ENCODE peak calls at places on chromosomes 2 and 18, in ten cellular contexts. One of them, this sample, is unnamed.

GRCh38 chr2:145141981-145142380 is 622.1 kb upstream of the ZEB2 start:
- DNase-seq in astrocyte of the cerebellum: no peak
- DNase-seq in ovary: no peak
- DNase-seq in adrenal gland: no peak
- DNase-seq in fibroblast of pulmonary artery: no peak
- DNase-seq in AG04450: no peak
- DNase-seq in brain microvascular endothelial cell: no peak
- DNase-seq in cardiac fibroblast: no peak
- DNase-seq in naive thymus-derived CD4-positive, alpha-beta T cell: no peak
- DNase-seq in OCI-LY7: no peak
- DNase-seq in this sample: no peak

GRCh38 chr2:65215946-65216345 is 11.7 kb upstream of the ACTR2 start:
- DNase-seq in astrocyte of the cerebellum: no peak
- DNase-seq in ovary: no peak
- DNase-seq in adrenal gland: no peak
- DNase-seq in fibroblast of pulmonary artery: no peak
- DNase-seq in AG04450: no peak
- DNase-seq in brain microvascular endothelial cell: no peak
- DNase-seq in cardiac fibroblast: no peak
- DNase-seq in naive thymus-derived CD4-positive, alpha-beta T cell: no peak
- DNase-seq in OCI-LY7: no peak
- DNase-seq in this sample: no peak

GRCh38 chr18:8426401-8426800 is 182.8 kb upstream of the RAB12 start:
- DNase-seq in astrocyte of the cerebellum: no peak
- DNase-seq in ovary: no peak
- DNase-seq in adrenal gland: no peak
- DNase-seq in fibroblast of pulmonary artery: no peak
- DNase-seq in AG04450: no peak
- DNase-seq in brain microvascular endothelial cell: no peak
- DNase-seq in cardiac fibroblast: no peak
- DNase-seq in naive thymus-derived CD4-positive, alpha-beta T cell: no peak
- DNase-seq in OCI-LY7: peak; percentile 12
- DNase-seq in this sample: no peak

GRCh38 chr18:23683671-23684070 is 5.6 kb upstream of the LAMA3 start:
- DNase-seq in astrocyte of the cerebellum: no peak
- DNase-seq in ovary: no peak
- DNase-seq in adrenal gland: no peak
- DNase-seq in fibroblast of pulmonary artery: peak; percentile 25
- DNase-seq in AG04450: no peak
- DNase-seq in brain microvascular endothelial cell: peak; percentile 39
- DNase-seq in cardiac fibroblast: peak; percentile 48
- DNase-seq in naive thymus-derived CD4-positive, alpha-beta T cell: no peak
- DNase-seq in OCI-LY7: no peak
- DNase-seq in this sample: no peak

GRCh38 chr2:120004254-120004653 is 8.6 kb upstream of the EPB41L5 start:
- DNase-seq in astrocyte of the cerebellum: no peak
- DNase-seq in ovary: no peak
- DNase-seq in adrenal gland: no peak
- DNase-seq in fibroblast of pulmonary artery: no peak
- DNase-seq in AG04450: no peak
- DNase-seq in brain microvascular endothelial cell: no peak
- DNase-seq in cardiac fibroblast: no peak
- DNase-seq in naive thymus-derived CD4-positive, alpha-beta T cell: no peak
- DNase-seq in OCI-LY7: no peak
- DNase-seq in this sample: no peak

GRCh38 chr2:61439241-61440002 is 31.5 kb downstream of the USP34 start:
- DNase-seq in astrocyte of the cerebellum: no peak
- DNase-seq in ovary: no peak
- DNase-seq in adrenal gland: peak; percentile 44
- DNase-seq in fibroblast of pulmonary artery: no peak
- DNase-seq in AG04450: no peak
- DNase-seq in brain microvascular endothelial cell: no peak
- DNase-seq in cardiac fibroblast: no peak
- DNase-seq in naive thymus-derived CD4-positive, alpha-beta T cell: no peak
- DNase-seq in OCI-LY7: peak; percentile 53
- DNase-seq in this sample: no peak

GRCh38 chr2:75018162-75018561 is 59.7 kb downstream of the POLE4 start:
- DNase-seq in astrocyte of the cerebellum: no peak
- DNase-seq in ovary: no peak
- DNase-seq in adrenal gland: no peak
- DNase-seq in fibroblast of pulmonary artery: no peak
- DNase-seq in AG04450: no peak
- DNase-seq in brain microvascular endothelial cell: no peak
- DNase-seq in cardiac fibroblast: no peak
- DNase-seq in naive thymus-derived CD4-positive, alpha-beta T cell: no peak
- DNase-seq in OCI-LY7: no peak
- DNase-seq in this sample: no peak

GRCh38 chr2:26462511-26463251 is 15.2 kb downstream of the OTOF start:
- DNase-seq in astrocyte of the cerebellum: no peak
- DNase-seq in ovary: no peak
- DNase-seq in adrenal gland: peak; percentile 92
- DNase-seq in fibroblast of pulmonary artery: peak; percentile 56
- DNase-seq in AG04450: no peak
- DNase-seq in brain microvascular endothelial cell: peak; percentile 73
- DNase-seq in cardiac fibroblast: peak; percentile 77
- DNase-seq in naive thymus-derived CD4-positive, alpha-beta T cell: no peak
- DNase-seq in OCI-LY7: no peak
- DNase-seq in this sample: peak; percentile 51

GRCh38 chr2:46299365-46300263 is 2.4 kb downstream of the EPAS1 start:
- DNase-seq in astrocyte of the cerebellum: no peak
- DNase-seq in ovary: peak; percentile 64
- DNase-seq in adrenal gland: peak; percentile 50
- DNase-seq in fibroblast of pulmonary artery: peak; percentile 91
- DNase-seq in AG04450: no peak
- DNase-seq in brain microvascular endothelial cell: peak; percentile 59
- DNase-seq in cardiac fibroblast: peak; percentile 84
- DNase-seq in naive thymus-derived CD4-positive, alpha-beta T cell: no peak
- DNase-seq in OCI-LY7: no peak
- DNase-seq in this sample: peak; percentile 93

DNA sequence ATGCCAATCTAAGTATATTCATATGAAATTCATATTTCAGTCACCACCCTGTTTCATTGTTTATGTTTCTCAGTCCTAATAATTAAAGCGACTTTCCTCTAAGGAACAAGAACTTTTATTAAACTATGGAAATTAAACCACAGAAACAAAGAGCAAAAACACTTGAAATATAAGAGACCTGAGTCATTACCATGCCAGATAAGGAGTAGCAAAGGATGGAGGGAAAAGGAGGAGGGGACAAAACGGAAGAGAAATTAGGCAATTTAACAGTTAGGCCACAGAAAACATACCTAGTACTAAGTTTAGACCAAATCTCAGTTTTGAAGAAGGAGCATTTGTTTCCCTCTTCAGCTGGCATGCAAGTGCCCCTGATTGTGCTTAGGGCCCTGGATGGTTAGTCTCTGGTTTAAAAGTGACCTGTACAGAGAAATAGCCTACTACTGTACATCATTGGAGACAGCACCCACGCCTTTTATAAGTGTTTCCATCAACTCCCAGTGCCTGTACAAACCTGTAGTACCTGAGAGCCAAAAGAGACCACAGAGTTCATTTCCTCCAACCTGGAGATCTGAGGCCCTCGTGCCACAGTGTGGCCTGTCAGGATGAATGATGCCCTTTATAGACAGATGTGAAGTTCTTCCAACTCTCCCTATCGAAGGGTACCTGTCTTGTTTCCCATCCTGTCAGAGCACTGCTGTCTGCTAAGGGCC is 74.5 kb downstream of the SPATS2L start:
- DNase-seq in astrocyte of the cerebellum: no peak
- DNase-seq in ovary: no peak
- DNase-seq in adrenal gland: no peak
- DNase-seq in fibroblast of pulmonary artery: peak; percentile 86
- DNase-seq in AG04450: no peak
- DNase-seq in brain microvascular endothelial cell: peak; percentile 59
- DNase-seq in cardiac fibroblast: peak; percentile 83
- DNase-seq in naive thymus-derived CD4-positive, alpha-beta T cell: no peak
- DNase-seq in OCI-LY7: no peak
- DNase-seq in this sample: peak; percentile 76
- H3K4me3 ChIP-seq in astrocyte of the cerebellum: no peak overlapping the region
- H3K4me3 ChIP-seq in ovary: no peak overlapping the region
- H3K4me3 ChIP-seq in adrenal gland: no peak overlapping the region
- H3K4me3 ChIP-seq in fibroblast of pulmonary artery: no peak overlapping the region
- H3K4me3 ChIP-seq in AG04450: no peak overlapping the region
- H3K4me3 ChIP-seq in brain microvascular endothelial cell: no peak overlapping the region
- H3K4me3 ChIP-seq in cardiac fibroblast: no peak overlapping the region
- H3K4me3 ChIP-seq in naive thymus-derived CD4-positive, alpha-beta T cell: no peak overlapping the region
- H3K4me3 ChIP-seq in OCI-LY7: no peak overlapping the region
- H3K4me3 ChIP-seq in this sample: no peak overlapping the region

DNA sequence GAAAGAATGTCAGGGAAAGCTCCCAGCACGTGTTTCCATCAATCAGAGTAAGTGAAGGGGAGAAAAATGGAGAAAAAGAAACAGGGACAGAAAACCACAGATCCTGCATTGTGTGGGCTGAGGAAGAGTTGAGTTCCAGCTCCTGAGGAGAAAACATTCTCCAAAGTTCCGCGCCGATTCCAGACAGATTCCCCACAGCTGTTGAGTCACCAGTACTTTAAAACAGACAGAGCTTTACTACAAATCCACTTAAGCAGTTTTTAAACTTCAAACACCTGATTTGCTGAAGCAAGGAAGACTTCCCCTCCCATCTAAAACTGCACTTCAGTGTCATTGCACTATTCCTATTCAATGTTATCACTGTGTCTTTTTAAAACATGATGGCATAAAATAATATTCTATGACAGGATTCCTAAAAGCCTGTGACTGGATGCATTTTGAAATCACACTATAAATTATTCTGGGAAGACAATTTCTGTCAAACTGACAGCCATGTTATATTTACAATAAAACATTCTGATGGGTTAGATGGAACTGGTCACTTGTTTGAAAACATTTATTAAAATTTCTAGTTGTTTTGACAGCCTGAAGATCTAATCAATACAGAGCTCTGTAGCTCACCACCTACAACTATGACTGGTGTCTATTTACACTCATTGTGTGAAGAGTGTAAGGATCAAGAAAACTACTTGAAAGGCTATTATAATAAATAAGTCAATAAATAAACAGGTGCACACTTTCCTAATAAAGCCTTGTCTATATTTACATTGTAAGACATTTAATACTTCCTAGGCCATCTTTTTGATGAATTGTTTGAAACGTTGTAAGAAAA is 40.9 kb downstream of the TCF4 start:
- DNase-seq in astrocyte of the cerebellum: peak; percentile 86
- DNase-seq in ovary: peak; percentile 28
- DNase-seq in adrenal gland: peak; percentile 22
- DNase-seq in fibroblast of pulmonary artery: peak; percentile 70
- DNase-seq in AG04450: peak; percentile 39
- DNase-seq in brain microvascular endothelial cell: peak; percentile 61
- DNase-seq in cardiac fibroblast: peak; percentile 65
- DNase-seq in naive thymus-derived CD4-positive, alpha-beta T cell: no peak
- DNase-seq in OCI-LY7: no peak
- DNase-seq in this sample: peak; percentile 73
- H3K4me3 ChIP-seq in astrocyte of the cerebellum: peak overlapping the region; percentile 11
- H3K4me3 ChIP-seq in ovary: no peak overlapping the region
- H3K4me3 ChIP-seq in adrenal gland: no peak overlapping the region
- H3K4me3 ChIP-seq in fibroblast of pulmonary artery: peak overlapping the region; percentile 35
- H3K4me3 ChIP-seq in AG04450: peak overlapping the region; percentile 50
- H3K4me3 ChIP-seq in brain microvascular endothelial cell: peak overlapping the region; percentile 18
- H3K4me3 ChIP-seq in cardiac fibroblast: peak overlapping the region; percentile 37
- H3K4me3 ChIP-seq in naive thymus-derived CD4-positive, alpha-beta T cell: no peak overlapping the region
- H3K4me3 ChIP-seq in OCI-LY7: no peak overlapping the region
- H3K4me3 ChIP-seq in this sample: peak overlapping the region; percentile 40

GRCh38 chr2:170715932-170716777 is 1.0 kb downstream of the SP5 start:
- DNase-seq in astrocyte of the cerebellum: no peak
- DNase-seq in ovary: peak; percentile 15
- DNase-seq in adrenal gland: peak; percentile 20
- DNase-seq in fibroblast of pulmonary artery: no peak
- DNase-seq in AG04450: no peak
- DNase-seq in brain microvascular endothelial cell: no peak
- DNase-seq in cardiac fibroblast: no peak
- DNase-seq in naive thymus-derived CD4-positive, alpha-beta T cell: no peak
- DNase-seq in OCI-LY7: no peak
- DNase-seq in this sample: no peak
- H3K4me3 ChIP-seq in astrocyte of the cerebellum: peak overlapping the region; percentile 37
- H3K4me3 ChIP-seq in ovary: peak overlapping the region; percentile 42
- H3K4me3 ChIP-seq in adrenal gland: peak overlapping the region; percentile 43
- H3K4me3 ChIP-seq in fibroblast of pulmonary artery: no peak overlapping the region
- H3K4me3 ChIP-seq in AG04450: no peak overlapping the region
- H3K4me3 ChIP-seq in brain microvascular endothelial cell: no peak overlapping the region
- H3K4me3 ChIP-seq in cardiac fibroblast: no peak overlapping the region
- H3K4me3 ChIP-seq in naive thymus-derived CD4-positive, alpha-beta T cell: peak overlapping the region; percentile 64
- H3K4me3 ChIP-seq in OCI-LY7: no peak overlapping the region
- H3K4me3 ChIP-seq in this sample: no peak overlapping the region

GRCh38 chr2:20223345-20224190 is 1.4 kb downstream of the SDC1 start:
- DNase-seq in astrocyte of the cerebellum: no peak
- DNase-seq in ovary: peak; percentile 39
- DNase-seq in adrenal gland: peak; percentile 53
- DNase-seq in fibroblast of pulmonary artery: peak; percentile 45
- DNase-seq in AG04450: no peak
- DNase-seq in brain microvascular endothelial cell: no peak
- DNase-seq in cardiac fibroblast: peak; percentile 51
- DNase-seq in naive thymus-derived CD4-positive, alpha-beta T cell: no peak
- DNase-seq in OCI-LY7: no peak
- DNase-seq in this sample: peak; percentile 52

GRCh38 chr2:20224191-20224715 is 677 bp downstream of the SDC1 start:
- DNase-seq in astrocyte of the cerebellum: no peak
- DNase-seq in ovary: no peak
- DNase-seq in adrenal gland: no peak
- DNase-seq in fibroblast of pulmonary artery: no peak
- DNase-seq in AG04450: no peak
- DNase-seq in brain microvascular endothelial cell: no peak
- DNase-seq in cardiac fibroblast: no peak
- DNase-seq in naive thymus-derived CD4-positive, alpha-beta T cell: no peak
- DNase-seq in OCI-LY7: no peak
- DNase-seq in this sample: no peak

GRCh38 chr2:20221169-20221938 is 3.6 kb downstream of the SDC1 start:
- DNase-seq in astrocyte of the cerebellum: peak; percentile 11
- DNase-seq in ovary: no peak
- DNase-seq in adrenal gland: no peak
- DNase-seq in fibroblast of pulmonary artery: peak; percentile 33
- DNase-seq in AG04450: no peak
- DNase-seq in brain microvascular endothelial cell: no peak
- DNase-seq in cardiac fibroblast: peak; percentile 62
- DNase-seq in naive thymus-derived CD4-positive, alpha-beta T cell: no peak
- DNase-seq in OCI-LY7: no peak
- DNase-seq in this sample: peak; percentile 57

GRCh38 chr2:20221939-20222768 is 2.8 kb downstream of the SDC1 start:
- DNase-seq in astrocyte of the cerebellum: no peak
- DNase-seq in ovary: no peak
- DNase-seq in adrenal gland: no peak
- DNase-seq in fibroblast of pulmonary artery: no peak
- DNase-seq in AG04450: no peak
- DNase-seq in brain microvascular endothelial cell: no peak
- DNase-seq in cardiac fibroblast: no peak
- DNase-seq in naive thymus-derived CD4-positive, alpha-beta T cell: no peak
- DNase-seq in OCI-LY7: no peak
- DNase-seq in this sample: no peak

DNA sequence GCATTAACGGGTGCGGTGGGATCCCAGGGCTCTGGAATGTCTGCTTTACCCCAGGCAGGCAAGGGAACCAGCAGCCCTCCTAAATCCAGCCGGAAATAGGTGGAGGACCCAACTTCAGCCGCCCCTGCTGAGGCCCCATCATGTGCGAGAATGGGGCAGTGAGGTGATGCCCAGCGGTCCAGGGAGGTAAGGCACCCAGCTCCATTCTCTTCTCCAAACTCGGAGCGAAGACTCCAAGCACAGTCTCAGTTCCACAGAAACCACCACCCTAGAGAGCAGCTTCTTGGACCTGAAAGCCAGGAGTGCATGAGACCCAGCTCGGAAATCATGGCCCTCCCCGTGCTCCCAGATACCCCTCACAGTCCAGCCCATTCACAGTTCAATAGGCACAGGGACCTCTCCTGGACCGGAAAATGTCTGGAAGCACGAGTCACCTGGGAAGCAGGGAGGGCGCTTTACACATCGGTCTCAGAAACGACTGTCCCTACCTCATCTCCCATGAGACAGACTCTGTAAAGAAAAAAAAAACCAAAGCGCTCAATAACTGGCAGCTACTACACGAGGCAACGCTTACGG is 2.1 kb downstream of the SDC1 start:
- DNase-seq in astrocyte of the cerebellum: no peak
- DNase-seq in ovary: no peak
- DNase-seq in adrenal gland: no peak
- DNase-seq in fibroblast of pulmonary artery: no peak
- DNase-seq in AG04450: no peak
- DNase-seq in brain microvascular endothelial cell: no peak
- DNase-seq in cardiac fibroblast: no peak
- DNase-seq in naive thymus-derived CD4-positive, alpha-beta T cell: no peak
- DNase-seq in OCI-LY7: no peak
- DNase-seq in this sample: no peak
- H3K4me3 ChIP-seq in astrocyte of the cerebellum: peak overlapping the region; percentile 53
- H3K4me3 ChIP-seq in ovary: peak overlapping the region; percentile 47
- H3K4me3 ChIP-seq in adrenal gland: peak overlapping the region; percentile 46
- H3K4me3 ChIP-seq in fibroblast of pulmonary artery: no peak overlapping the region
- H3K4me3 ChIP-seq in AG04450: peak overlapping the region; percentile 64
- H3K4me3 ChIP-seq in brain microvascular endothelial cell: peak overlapping the region; percentile 68
- H3K4me3 ChIP-seq in cardiac fibroblast: no peak overlapping the region
- H3K4me3 ChIP-seq in naive thymus-derived CD4-positive, alpha-beta T cell: no peak overlapping the region
- H3K4me3 ChIP-seq in OCI-LY7: no peak overlapping the region
- H3K4me3 ChIP-seq in this sample: peak overlapping the region; percentile 66

This sample was measured in fibroblast of villous mesenchyme.